ENCODE peak calls at places on chromosomes 13 and 19, in eight cellular contexts. L is prostate gland; V is stimulated activated CD8-positive, alpha-beta memory T cell treated with anti-CD3 and anti-CD28 coated beads, Interleukin-12 subunit alpha, Interleukin-12 subunit beta, amount 100 ng/mL, for 4 hours; E is T follicular helper cell; U is fibroblast of lung; F is mesenteric fat pad; D is GOT3; C is RPMI8226. G is an unnamed sample.

GRCh38 chr19:16066611-16067104 is 9.6 kb upstream of the TPM4 start:
- DNase-seq in L (peak; percentile 45), V (no peak), E (peak; percentile 49), U (peak; percentile 81), F (no peak), D (no peak), C (peak; percentile 71), G (peak; percentile 63)

GRCh38 chr19:55526216-55527196 is 10.4 kb downstream of the SBK2 start:
- DNase-seq in L (peak; percentile 32), V (no peak), E (no peak), U (peak; percentile 52), F (no peak), D (peak; percentile 14), C (peak; percentile 86), G (peak; percentile 64)

GRCh38 chr19:19460761-19461265 is 54.5 kb downstream of the TSSK6 start:
- DNase-seq in L (no peak), V (peak; percentile 57), E (peak; percentile 32), U (no peak), F (no peak), D (no peak), C (no peak), G (peak; percentile 63)

GRCh38 chr13:35909837-35910236 is 221.3 kb downstream of the DCLK1 start:
- DNase-seq in L (no peak), V (no peak), E (no peak), U (no peak), F (no peak), D (no peak), C (no peak), G (no peak)

GRCh38 chr13:53138369-53139036 is 109.9 kb downstream of the OLFM4 start:
- DNase-seq in L (no peak), V (no peak), E (no peak), U (no peak), F (no peak), D (no peak), C (no peak), G (no peak)

GRCh38 chr19:48424694-48425219 is 21.0 kb upstream of the GRWD1 start:
- DNase-seq in L (no peak), V (no peak), E (no peak), U (peak; percentile 80), F (no peak), D (no peak), C (peak; percentile 22), G (peak; percentile 62)

GRCh38 chr13:98405690-98406344 is 171.1 kb downstream of the STK24 start:
- DNase-seq in L (no peak), V (no peak), E (no peak), U (no peak), F (no peak), D (no peak), C (peak; percentile 5), G (no peak)

GRCh38 chr13:39561971-39562370 is 41.0 kb downstream of the LHFPL6 start:
- DNase-seq in L (no peak), V (no peak), E (no peak), U (no peak), F (no peak), D (no peak), C (no peak), G (no peak)

GRCh38 chr19:17727843-17728242 is 8.6 kb downstream of the MAP1S start:
- DNase-seq in L (no peak), V (no peak), E (no peak), U (no peak), F (no peak), D (no peak), C (no peak), G (no peak)

GRCh38 chr13:74061939-74062595 is 72.1 kb downstream of the KLF12 start:
- DNase-seq in L (no peak), V (no peak), E (no peak), U (peak; percentile 63), F (no peak), D (no peak), C (no peak), G (peak; percentile 77)

GRCh38 chr19:15584541-15585115 is 30.4 kb upstream of the CYP4F8 start:
- DNase-seq in L (peak; percentile 72), V (peak; percentile 65), E (peak; percentile 71), U (peak; percentile 32), F (peak; percentile 91), D (no peak), C (peak; percentile 83), G (peak; percentile 57)

GRCh38 chr19:10332158-10332964 is 968 bp downstream of the RAVER1 start:
- DNase-seq in L (no peak), V (no peak), E (no peak), U (no peak), F (no peak), D (no peak), C (no peak), G (no peak)

GRCh38 chr13:109447667-109448066 is 338.7 kb downstream of the IRS2 start:
- DNase-seq in L (no peak), V (no peak), E (no peak), U (no peak), F (no peak), D (no peak), C (no peak), G (no peak)

GRCh38 chr13:71864094-71864980 is 2.7 kb downstream of the DACH1 start:
- DNase-seq in L (peak; percentile 85), V (no peak), E (no peak), U (peak; percentile 9), F (no peak), D (no peak), C (no peak), G (peak; percentile 49)

GRCh38 chr13:112748947-112749346 is 59.1 kb downstream of the ATP11A start:
- DNase-seq in L (no peak), V (no peak), E (no peak), U (peak; percentile 13), F (no peak), D (no peak), C (no peak), G (peak; percentile 22)

GRCh38 chr19:55080915-55081772 is 5.5 kb downstream of the EPS8L1 start:
- DNase-seq in L (peak; percentile 80), V (peak; percentile 73), E (peak; percentile 76), U (peak; percentile 45), F (no peak), D (no peak), C (peak; percentile 61), G (peak; percentile 73)